ENCODE peak calls at places on chromosomes 2 and 18, in four cellular contexts. One of them, this sample, is unnamed.

GRCh38 chr2:134220525-134220924 is 33.3 kb upstream of the MGAT5 start:
- DNase-seq in spleen: no peak
- DNase-seq in GM23338: no peak
- DNase-seq in cardiac fibroblast: no peak
- DNase-seq in this sample: no peak

GRCh38 chr2:202965810-202966454 is 48.7 kb upstream of the NBEAL1 start:
- DNase-seq in GM23338: peak
- DNase-seq in cardiac fibroblast: peak
- DNase-seq in spleen: no peak
- DNase-seq in this sample: no peak

GRCh38 chr2:219484343-219485200 is 14.1 kb upstream of the GMPPA start:
- DNase-seq in cardiac fibroblast: no peak
- DNase-seq in GM23338: peak
- DNase-seq in spleen: no peak
- DNase-seq in this sample: no peak

GRCh38 chr18:13254971-13255927 is 36.7 kb downstream of the LDLRAD4 start:
- DNase-seq in spleen: peak
- DNase-seq in GM23338: no peak
- DNase-seq in cardiac fibroblast: no peak
- DNase-seq in this sample: no peak

GRCh38 chr18:71287268-71287667 is 998.4 kb downstream of the SOCS6 start:
- DNase-seq in GM23338: no peak
- DNase-seq in cardiac fibroblast: no peak
- DNase-seq in spleen: no peak
- DNase-seq in this sample: no peak

GRCh38 chr2:101274142-101274541 is 21.5 kb downstream of the CNOT11 start:
- DNase-seq in GM23338: no peak
- DNase-seq in cardiac fibroblast: no peak
- DNase-seq in spleen: no peak
- DNase-seq in this sample: no peak

GRCh38 chr2:113225505-113226259 is 51.9 kb downstream of the PSD4 start:
- DNase-seq in cardiac fibroblast: no peak
- DNase-seq in spleen: no peak
- DNase-seq in GM23338: peak
- DNase-seq in this sample: no peak

GRCh38 chr2:22901471-22901870 is 483.5 kb upstream of the KLHL29 start:
- DNase-seq in spleen: no peak
- DNase-seq in GM23338: no peak
- DNase-seq in cardiac fibroblast: no peak
- DNase-seq in this sample: no peak

GRCh38 chr18:31723998-31724711 is 36.5 kb downstream of the SLC25A52 start:
- DNase-seq in spleen: no peak
- DNase-seq in cardiac fibroblast: peak
- DNase-seq in GM23338: no peak
- DNase-seq in this sample: no peak

GRCh38 chr2:151228847-151229497 is 32.7 kb downstream of the RBM43 start:
- DNase-seq in cardiac fibroblast: no peak
- DNase-seq in GM23338: no peak
- DNase-seq in spleen: no peak
- DNase-seq in this sample: no peak

GRCh38 chr2:70923378-70924015 is 12.2 kb upstream of the ATP6V1B1 start:
- DNase-seq in spleen: peak
- DNase-seq in cardiac fibroblast: no peak
- DNase-seq in GM23338: peak
- DNase-seq in this sample: no peak

GRCh38 chr2:228654707-228655106 is 473.2 kb upstream of the SPHKAP start:
- DNase-seq in spleen: no peak
- DNase-seq in GM23338: no peak
- DNase-seq in cardiac fibroblast: no peak
- DNase-seq in this sample: no peak

GRCh38 chr18:77031662-77032061 is 100.9 kb downstream of the MBP start:
- DNase-seq in spleen: no peak
- DNase-seq in GM23338: no peak
- DNase-seq in cardiac fibroblast: no peak
- DNase-seq in this sample: no peak
- TF ChIP-seq CTCF in spleen: no peak
- TF ChIP-seq CTCF in GM23338: no peak
- TF ChIP-seq CTCF in cardiac fibroblast: no peak
- TF ChIP-seq CTCF in this sample: no peak

GRCh38 chr2:46331099-46331766 is 34.0 kb downstream of the EPAS1 start:
- DNase-seq in cardiac fibroblast: no peak
- DNase-seq in spleen: no peak
- DNase-seq in GM23338: no peak
- DNase-seq in this sample: no peak
- TF ChIP-seq CTCF in cardiac fibroblast: peak
- TF ChIP-seq CTCF in spleen: no peak
- TF ChIP-seq CTCF in GM23338: no peak
- TF ChIP-seq CTCF in this sample: no peak

DNA sequence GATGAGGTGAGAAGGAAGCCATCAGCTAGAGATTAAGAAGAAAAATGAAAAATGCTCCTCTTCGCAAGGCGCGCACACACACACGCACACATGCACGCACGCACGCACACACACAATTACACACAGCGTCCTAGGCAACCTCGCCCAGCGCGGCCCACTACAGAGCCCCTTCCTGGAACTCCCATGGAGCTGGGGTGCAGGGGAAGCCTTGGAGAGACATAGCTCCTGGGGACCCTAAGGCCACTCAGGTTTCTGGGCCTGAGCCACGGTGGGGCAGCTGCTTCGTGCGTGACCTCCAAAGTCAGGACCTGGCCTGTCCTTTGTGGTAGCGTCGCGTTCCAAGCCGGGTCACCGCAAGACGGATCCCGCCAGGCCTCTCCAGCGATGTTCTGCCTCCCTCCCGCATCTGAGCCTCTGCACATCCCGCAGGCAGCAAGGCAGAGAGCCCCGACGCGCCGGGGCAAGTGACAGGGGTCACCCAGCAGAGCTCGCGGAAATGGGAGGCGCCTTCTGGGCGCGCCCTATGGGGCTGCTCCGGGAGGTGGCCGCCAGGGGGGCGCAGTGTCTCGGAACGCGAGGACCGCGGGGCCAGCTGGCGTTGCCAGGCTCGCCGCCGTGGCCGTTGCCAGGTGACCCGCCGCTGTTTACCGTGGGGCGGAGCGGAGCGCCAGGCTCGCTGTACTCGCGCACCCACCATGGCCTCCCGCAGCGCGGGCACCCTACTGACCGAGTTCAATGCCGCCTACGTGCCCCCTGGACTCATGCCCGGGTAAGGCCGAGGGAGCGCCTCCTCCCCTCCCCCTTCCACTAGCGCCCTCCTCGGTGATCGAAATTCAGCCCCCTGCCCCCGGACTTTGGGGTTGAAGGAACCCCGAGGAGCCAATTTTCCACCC is 79.0 kb downstream of the CIB4 start:
- DNase-seq in GM23338: peak
- DNase-seq in cardiac fibroblast: peak
- DNase-seq in spleen: peak
- DNase-seq in this sample: no peak
- TF ChIP-seq CTCF in GM23338: peak
- TF ChIP-seq CTCF in cardiac fibroblast: peak
- TF ChIP-seq CTCF in spleen: peak
- TF ChIP-seq CTCF in this sample: no peak

GRCh38 chr2:10864888-10865551 is 46.7 kb upstream of the KCNF1 start:
- DNase-seq in cardiac fibroblast: no peak
- DNase-seq in spleen: no peak
- DNase-seq in GM23338: no peak
- DNase-seq in this sample: no peak
- TF ChIP-seq CTCF in cardiac fibroblast: no peak
- TF ChIP-seq CTCF in spleen: peak
- TF ChIP-seq CTCF in GM23338: no peak
- TF ChIP-seq CTCF in this sample: no peak

GRCh38 chr2:234996467-234997270 is 44.9 kb downstream of the SH3BP4 start:
- DNase-seq in cardiac fibroblast: peak
- DNase-seq in GM23338: peak
- DNase-seq in spleen: no peak
- DNase-seq in this sample: no peak
- TF ChIP-seq CTCF in cardiac fibroblast: peak
- TF ChIP-seq CTCF in GM23338: peak
- TF ChIP-seq CTCF in spleen: no peak
- TF ChIP-seq CTCF in this sample: no peak

GRCh38 chr2:97868986-97869721 is 126.6 kb downstream of the TMEM131 start:
- DNase-seq in spleen: no peak
- DNase-seq in GM23338: peak
- DNase-seq in cardiac fibroblast: peak
- DNase-seq in this sample: no peak

GRCh38 chr2:97871096-97871780 is 124.5 kb downstream of the TMEM131 start:
- DNase-seq in spleen: no peak
- DNase-seq in GM23338: no peak
- DNase-seq in cardiac fibroblast: peak
- DNase-seq in this sample: no peak

GRCh38 chr2:97869722-97870346 is 125.9 kb downstream of the TMEM131 start:
- DNase-seq in spleen: no peak
- DNase-seq in cardiac fibroblast: no peak
- DNase-seq in GM23338: no peak
- DNase-seq in this sample: no peak

DNA sequence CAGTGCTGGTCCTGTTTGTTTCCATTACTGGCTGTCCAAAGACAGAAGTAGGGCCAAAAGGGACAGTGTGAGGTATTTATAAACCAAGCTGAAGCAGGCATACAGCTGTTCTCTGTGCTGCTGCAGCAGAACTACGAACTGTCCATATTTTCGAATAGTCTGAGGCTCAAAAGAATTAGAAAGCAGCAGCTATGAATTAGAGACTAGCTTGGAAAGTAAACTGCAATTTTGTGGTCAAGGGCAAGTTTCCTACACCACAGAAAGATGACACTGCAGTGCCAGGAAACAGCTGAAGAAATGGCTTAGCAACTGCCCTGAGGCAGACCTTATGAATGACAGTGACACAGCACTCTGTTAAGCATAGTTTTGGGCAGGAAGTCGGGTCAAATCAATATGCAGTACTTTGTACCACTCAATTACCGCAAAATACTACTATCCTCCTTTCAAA is 125.3 kb downstream of the TMEM131 start:
- DNase-seq in GM23338: no peak
- DNase-seq in spleen: no peak
- DNase-seq in cardiac fibroblast: peak
- DNase-seq in this sample: no peak
- TF ChIP-seq CTCF in GM23338: no peak
- TF ChIP-seq CTCF in spleen: no peak
- TF ChIP-seq CTCF in cardiac fibroblast: no peak
- TF ChIP-seq CTCF in this sample: no peak

GRCh38 chr2:121095257-121096080 is 189.5 kb downstream of the TFCP2L1 start:
- DNase-seq in GM23338: peak
- DNase-seq in cardiac fibroblast: peak
- DNase-seq in spleen: peak
- DNase-seq in this sample: no peak
- TF ChIP-seq CTCF in GM23338: peak
- TF ChIP-seq CTCF in cardiac fibroblast: peak
- TF ChIP-seq CTCF in spleen: peak
- TF ChIP-seq CTCF in this sample: peak

GRCh38 chr2:184004289-184004944 is 593.9 kb upstream of the ZNF804A start:
- DNase-seq in cardiac fibroblast: no peak
- DNase-seq in spleen: no peak
- DNase-seq in GM23338: no peak
- DNase-seq in this sample: no peak

GRCh38 chr2:183996825-183997823 is 601.2 kb upstream of the ZNF804A start:
- DNase-seq in GM23338: peak
- DNase-seq in cardiac fibroblast: no peak
- DNase-seq in spleen: no peak
- DNase-seq in this sample: no peak

GRCh38 chr2:183995632-183996031 is 602.7 kb upstream of the ZNF804A start:
- DNase-seq in cardiac fibroblast: peak
- DNase-seq in GM23338: no peak
- DNase-seq in spleen: no peak
- DNase-seq in this sample: no peak

GRCh38 chr2:183998041-183998796 is 600.1 kb upstream of the ZNF804A start:
- DNase-seq in cardiac fibroblast: no peak
- DNase-seq in GM23338: no peak
- DNase-seq in spleen: no peak
- DNase-seq in this sample: no peak

GRCh38 chr2:183998797-183999190 is 599.5 kb upstream of the ZNF804A start:
- DNase-seq in cardiac fibroblast: no peak
- DNase-seq in GM23338: peak
- DNase-seq in spleen: no peak
- DNase-seq in this sample: no peak
- TF ChIP-seq CTCF in cardiac fibroblast: no peak
- TF ChIP-seq CTCF in GM23338: no peak
- TF ChIP-seq CTCF in spleen: no peak
- TF ChIP-seq CTCF in this sample: no peak

This sample was measured in mesothelial cell of epicardium.